ENCODE peak calls at places on chromosomes 7 and 10, in four cellular contexts. J is spleen, N is mucosa of descending colon, T is AG04450. V is an unnamed sample.

GRCh38 chr7:117262546-117262945 is 60.3 kb downstream of the WNT2 start:
- DNase-seq in N (no peak), T (no peak), J (no peak), V (no peak)

GRCh38 chr7:110442386-110442837 is 648.5 kb upstream of the LRRN3 start:
- DNase-seq in J (no peak), N (peak), T (no peak), V (peak)

GRCh38 chr7:94649313-94649924 is 6.5 kb downstream of the SGCE start:
- DNase-seq in N (no peak), J (no peak), T (no peak), V (no peak)

GRCh38 chr7:92766461-92767003 is 69.8 kb downstream of the CDK6 start:
- DNase-seq in T (no peak), J (no peak), N (no peak), V (no peak)

GRCh38 chr10:128047991-128048826 is 78.0 kb downstream of the MKI67 start:
- DNase-seq in T (no peak), N (no peak), J (peak), V (no peak)

GRCh38 chr10:11034762-11035161 is 17.1 kb downstream of the CELF2 start:
- DNase-seq in J (no peak), N (no peak), T (no peak), V (no peak)

GRCh38 chr10:72272689-72273409 is 875 bp upstream of the DDIT4 start:
- DNase-seq in N (peak), T (peak), J (peak), V (no peak)

GRCh38 chr7:16636533-16637173 is 8.9 kb downstream of the ANKMY2 start:
- DNase-seq in N (no peak), J (no peak), T (peak), V (no peak)

GRCh38 chr10:133013478-133013877 is 71.1 kb upstream of the CFAP46 start:
- DNase-seq in J (peak), T (no peak), N (peak), V (no peak)

GRCh38 chr7:57308631-57309408 is 141.2 kb upstream of the ZNF716 start:
- DNase-seq in J (no peak), T (no peak), N (no peak), V (no peak)
- TF ChIP-seq CTCF in J (no peak), T (no peak), N (no peak), V (peak)

GRCh38 chr7:102305414-102306268 is 19.0 kb downstream of the SH2B2 start:
- DNase-seq in N (no peak), J (no peak), T (no peak), V (no peak)
- H3K4me3 ChIP-seq in N (no peak), J (no peak), T (no peak), V (no peak)

GRCh38 chr10:126476256-126476655 is 88.0 kb upstream of the ADAM12 start:
- DNase-seq in T (no peak), J (no peak), N (no peak), V (no peak)
- TF ChIP-seq CTCF in T (no peak), J (no peak), N (no peak), V (peak)

GRCh38 chr10:14240253-14241189 is 90.2 kb downstream of the FRMD4A start:
- DNase-seq in N (no peak), J (no peak), T (no peak), V (no peak)
- H3K4me3 ChIP-seq in N (no peak), J (no peak), T (no peak), V (no peak)

GRCh38 chr10:43901302-43901701 is 252.6 kb upstream of the ZNF32 start:
- DNase-seq in T (no peak), J (no peak), N (no peak), V (no peak)
- TF ChIP-seq CTCF in T (peak), J (no peak), N (no peak), V (no peak)

DNA sequence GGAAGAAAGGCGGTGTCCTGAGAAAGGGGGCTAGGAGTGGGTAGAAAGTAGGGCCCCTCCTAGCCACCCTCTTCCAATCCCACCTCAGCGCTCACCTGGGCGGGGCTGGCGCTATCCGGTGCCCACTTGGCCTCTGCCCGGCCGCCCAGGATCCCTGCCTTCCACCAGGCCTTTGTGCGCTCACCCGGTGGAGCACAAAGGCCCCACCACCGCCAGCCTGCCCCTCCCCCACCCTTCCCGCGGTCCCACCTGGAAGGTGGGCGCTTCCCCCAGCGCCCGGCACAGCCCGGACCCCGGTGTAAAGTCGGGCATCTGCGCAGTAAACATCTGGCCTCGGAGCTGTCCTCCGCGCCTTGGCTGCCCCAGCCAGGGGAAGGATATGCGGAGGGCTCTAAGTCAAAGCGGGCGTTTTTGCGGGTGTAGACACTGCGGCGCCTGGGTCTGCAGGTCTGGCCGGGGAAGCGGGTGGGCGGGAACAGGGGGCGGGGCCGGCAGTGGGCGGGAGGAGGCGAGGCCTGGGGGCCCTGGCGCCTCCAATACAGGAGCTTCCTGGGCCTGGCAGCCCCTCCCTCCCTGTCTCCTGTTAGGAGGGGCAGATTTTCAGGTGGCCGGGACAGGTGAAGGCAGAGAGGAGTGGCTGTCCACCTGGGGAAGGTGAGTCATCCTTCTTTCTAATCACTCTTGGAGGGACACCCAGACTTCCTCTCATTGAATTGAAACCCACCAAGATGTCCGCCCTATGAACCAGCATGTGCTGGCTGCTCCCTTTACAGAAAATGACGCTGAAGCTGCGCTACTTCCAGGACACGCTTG is 49.3 kb downstream of the PNLIPRP2 start:
- DNase-seq in N (no peak), T (no peak), J (no peak), V (no peak)
- H3K4me3 ChIP-seq in N (no peak), T (no peak), J (no peak), V (no peak)

GRCh38 chr10:71064413-71065118 is 147.8 kb upstream of the UNC5B start:
- DNase-seq in T (no peak), J (no peak), N (no peak), V (no peak)
- TF ChIP-seq CTCF in T (peak), J (no peak), N (no peak), V (peak)

DNA sequence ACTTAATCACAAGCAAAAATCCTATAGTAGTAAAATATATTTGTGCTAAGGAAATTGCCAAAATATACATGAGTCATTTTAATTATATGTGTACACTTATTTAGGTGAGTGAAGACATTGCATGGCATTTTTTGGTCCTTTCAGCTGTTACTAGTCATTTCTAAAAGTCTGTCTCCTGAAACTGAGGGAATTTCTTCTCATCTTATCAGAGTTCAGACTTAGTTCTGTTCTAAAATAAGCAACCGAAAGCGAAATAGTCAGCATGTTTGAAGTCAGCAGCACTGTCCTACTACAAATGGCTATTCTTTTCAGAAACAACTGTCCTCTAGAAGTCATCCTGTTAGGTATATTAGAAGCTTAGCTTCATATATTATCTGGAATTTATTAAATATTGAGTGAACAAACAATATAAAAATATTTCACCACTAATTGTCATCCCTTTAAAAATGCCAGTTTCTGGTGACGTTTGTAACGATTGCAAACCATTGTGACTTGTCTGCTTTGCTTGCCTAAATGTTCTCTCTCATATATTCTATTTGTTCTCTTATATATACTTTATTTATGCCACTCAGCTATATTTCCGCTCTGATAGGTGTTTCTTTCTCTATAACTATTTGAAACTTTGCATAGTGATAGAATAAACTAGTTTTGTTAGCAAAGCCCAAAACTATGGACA is 227.4 kb upstream of the KAT6B start:
- DNase-seq in J (no peak), T (no peak), N (no peak), V (no peak)
- H3K4me3 ChIP-seq in J (no peak), T (no peak), N (no peak), V (no peak)

GRCh38 chr10:122566632-122567031 is 6.1 kb downstream of the DMBT1 start:
- DNase-seq in T (no peak), J (no peak), N (no peak), V (no peak)

GRCh38 chr10:122568551-122568950 is 8.0 kb downstream of the DMBT1 start:
- DNase-seq in N (no peak), T (no peak), J (peak), V (no peak)

GRCh38 chr10:122565766-122566206 is 5.2 kb downstream of the DMBT1 start:
- DNase-seq in J (peak), T (peak), N (peak), V (peak)

GRCh38 chr10:122564980-122565379 is 4.4 kb downstream of the DMBT1 start:
- DNase-seq in T (no peak), N (no peak), J (no peak), V (no peak)

DNA sequence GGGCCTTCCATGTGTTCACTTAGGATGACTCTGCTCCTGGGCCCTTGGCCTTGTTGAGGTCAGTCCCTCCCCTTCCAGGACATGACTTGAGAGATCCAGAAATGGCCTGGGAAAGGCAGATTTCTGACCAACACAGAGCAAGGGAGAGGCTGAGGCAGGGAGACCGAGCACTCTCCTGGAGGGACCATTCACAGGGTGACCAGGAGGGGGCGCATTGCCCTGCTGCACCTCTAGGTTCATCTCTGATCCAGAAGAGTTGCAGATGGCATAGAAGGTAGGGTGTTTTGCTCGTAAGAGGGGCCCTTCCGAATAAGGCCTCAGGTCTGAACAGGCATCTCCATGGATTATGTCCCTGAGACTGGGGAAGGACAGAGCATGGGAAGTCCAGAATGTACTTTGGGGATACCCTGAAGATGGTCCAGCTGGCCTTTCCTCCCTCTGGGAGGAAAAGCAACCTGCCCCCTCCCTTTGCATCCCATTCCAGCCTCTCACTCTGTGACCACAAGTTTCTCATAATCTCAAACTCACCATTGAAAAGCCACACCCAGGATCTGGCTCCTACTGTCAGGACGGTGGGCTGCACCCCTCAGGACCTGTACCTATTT is 6.6 kb downstream of the DMBT1 start:
- DNase-seq in J (peak), N (peak), T (no peak), V (no peak)
- TF ChIP-seq CTCF in J (peak), N (peak), T (peak), V (peak)

GRCh38 chr10:24213881-24214280 is 4.9 kb downstream of the KIAA1217 start:
- DNase-seq in J (no peak), N (no peak), T (no peak), V (no peak)
- H3K4me3 ChIP-seq in J (no peak), N (no peak), T (no peak), V (no peak)

V was measured in epithelial cell of proximal tubule.